ENCODE peak calls at places on chromosomes 4 and X, in ten cellular contexts. Z, P, H, C, N, X, T, M, V and O are unnamed samples.
A peak's percentile ranks its signal among the peaks of the same experiment; 100 is the strongest.

GRCh38 chr4:142331132-142331531 is 515.0 kb downstream of the INPP4B start:
- DNase-seq in Z (no peak), P (no peak), H (no peak), C (peak; percentile 60), N (no peak), X (peak; percentile 38), T (no peak), M (no peak), V (no peak), O (no peak)

GRCh38 chr4:146257511-146257910 is 43.2 kb downstream of the REELD1 start:
- DNase-seq in Z (no peak), P (no peak), H (no peak), C (no peak), N (no peak), X (no peak), T (no peak), M (no peak), V (no peak), O (no peak)

GRCh38 chr4:24655971-24656370 is 71.6 kb upstream of the DHX15 start:
- DNase-seq in Z (no peak), P (no peak), H (no peak), C (no peak), N (no peak), X (no peak), T (no peak), M (no peak), V (no peak), O (no peak)

GRCh38 chr4:38860788-38861424 is 4.3 kb upstream of the TLR6 start:
- DNase-seq in Z (no peak), P (peak; percentile 55), H (peak; percentile 63), C (peak; percentile 77), N (peak; percentile 84), X (no peak), T (peak; percentile 20), M (peak; percentile 52), V (peak; percentile 48), O (no peak)

GRCh38 chrX:149286940-149287349 is 218.2 kb downstream of the IDS start:
- DNase-seq in Z (no peak), P (peak; percentile 44), H (peak; percentile 38), C (peak; percentile 34), N (peak; percentile 60), X (no peak), T (peak; percentile 43), M (peak; percentile 60), V (peak; percentile 41), O (no peak)

GRCh38 chr4:147378780-147379179 is 102.1 kb upstream of the EDNRA start:
- DNase-seq in Z (no peak), P (no peak), H (no peak), C (no peak), N (no peak), X (no peak), T (no peak), M (no peak), V (no peak), O (no peak)

GRCh38 chr4:25058796-25059195 is 28.1 kb upstream of the LGI2 start:
- DNase-seq in Z (no peak), P (no peak), H (no peak), C (no peak), N (no peak), X (no peak), T (no peak), M (no peak), V (no peak), O (no peak)

GRCh38 chr4:38364383-38364963 is 299.5 kb upstream of the KLF3 start:
- DNase-seq in Z (no peak), P (no peak), H (no peak), C (no peak), N (no peak), X (no peak), T (no peak), M (no peak), V (no peak), O (no peak)

DNA sequence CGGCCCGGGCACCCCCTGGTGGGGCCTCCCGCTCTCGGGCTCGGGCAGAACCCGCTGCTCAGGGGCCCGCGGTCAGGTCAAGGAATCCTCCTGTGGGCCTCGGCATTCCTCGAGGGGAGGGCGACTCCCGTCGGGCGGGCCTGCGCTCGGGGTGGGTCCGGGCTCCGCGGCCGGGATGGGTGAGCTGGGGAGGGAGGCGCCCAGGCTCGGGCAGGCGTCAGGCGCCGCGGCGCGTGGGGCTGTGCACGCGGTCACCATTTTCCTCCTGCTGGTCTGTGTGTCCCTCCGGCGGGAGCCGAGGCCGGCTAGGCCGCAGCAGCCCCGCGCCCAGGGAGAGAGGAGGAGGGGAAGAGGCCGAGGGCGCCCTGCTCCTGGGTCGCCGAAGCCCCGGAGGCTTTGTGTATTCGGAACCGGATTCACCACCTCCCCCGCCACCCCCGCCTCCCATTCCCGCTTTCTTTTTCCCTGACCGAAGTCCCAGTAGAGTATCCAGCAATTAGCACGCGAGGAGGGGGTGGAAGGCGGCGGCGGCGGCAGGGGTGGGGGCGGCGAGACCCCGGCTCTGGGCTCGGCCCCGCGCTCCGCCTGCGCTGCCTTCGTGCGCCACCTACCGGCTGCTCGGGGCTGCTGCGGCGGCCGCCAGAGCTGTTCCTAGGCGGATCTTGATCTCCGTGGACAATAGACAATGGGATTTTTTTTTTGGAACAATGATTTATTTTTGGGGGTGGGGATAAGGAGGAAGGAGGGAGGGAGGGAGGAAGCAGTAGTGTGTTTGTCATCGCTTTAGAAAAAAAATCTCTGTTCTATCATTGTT is 99.0 kb upstream of the MAML3 start:
- DNase-seq in Z (peak; percentile 84), P (peak; percentile 74), H (peak; percentile 91), C (peak; percentile 85), N (peak; percentile 69), X (no peak), T (peak; percentile 78), M (peak; percentile 93), V (peak; percentile 68), O (no peak)
- TF ChIP-seq CTCF in Z (peak; percentile 99), P (peak; percentile 98), H (peak; percentile 93), C (peak; percentile 91), N (peak; percentile 72), X (peak; percentile 98), T (peak; percentile 87), M (peak; percentile 73), V (peak; percentile 85), O (peak; percentile 96)

DNA sequence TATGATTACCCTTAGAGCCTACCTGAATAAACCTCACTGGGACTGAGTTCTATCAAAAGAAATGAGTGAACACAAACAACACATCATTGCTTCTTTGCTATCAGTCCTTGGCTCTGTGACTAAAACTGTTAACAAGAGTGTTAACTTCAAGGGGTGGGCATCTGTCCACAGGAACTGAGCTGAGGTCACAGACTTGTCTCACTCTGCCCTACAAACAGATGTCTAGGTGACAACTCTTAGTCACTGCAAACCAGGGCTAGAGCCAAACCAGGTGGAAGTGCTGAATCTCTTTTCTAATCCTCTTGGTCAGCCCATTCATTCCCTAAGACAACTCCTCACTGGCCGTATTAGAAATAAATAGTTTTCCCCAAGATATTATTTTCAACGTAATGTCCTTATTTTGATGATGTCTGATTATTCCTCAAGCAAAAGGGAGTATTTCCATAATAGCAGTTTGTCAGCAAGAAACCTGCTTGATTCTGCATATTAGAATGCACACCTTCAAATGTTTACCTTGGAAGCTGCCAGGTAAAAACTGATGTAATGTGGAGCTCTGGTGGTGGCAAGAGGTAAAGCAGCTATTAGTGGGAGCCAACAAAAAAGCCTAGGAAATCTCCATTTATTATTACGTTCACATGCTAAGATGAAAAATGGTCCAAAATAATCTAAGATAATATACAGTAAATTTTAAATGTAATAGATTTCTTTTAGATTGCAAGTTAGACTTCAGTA is 4.0 kb downstream of the COL25A1 start:
- DNase-seq in Z (no peak), P (no peak), H (peak; percentile 4), C (no peak), N (no peak), X (no peak), T (no peak), M (peak; percentile 37), V (no peak), O (no peak)
- TF ChIP-seq CTCF in Z (peak; percentile 57), P (peak; percentile 16), H (peak; percentile 80), C (peak; percentile 29), N (no peak), X (peak; percentile 70), T (peak; percentile 52), M (peak; percentile 49), V (no peak), O (peak; percentile 80)

GRCh38 chr4:3044812-3045499 is 29.4 kb downstream of the HTT-AS start:
- DNase-seq in Z (no peak), P (no peak), H (no peak), C (no peak), N (no peak), X (no peak), T (no peak), M (no peak), V (no peak), O (no peak)

GRCh38 chr4:3043272-3044020 is 30.9 kb downstream of the HTT-AS start:
- DNase-seq in Z (no peak), P (no peak), H (no peak), C (no peak), N (no peak), X (no peak), T (no peak), M (no peak), V (no peak), O (no peak)

GRCh38 chr4:3046149-3046548 is 28.2 kb downstream of the HTT-AS start:
- DNase-seq in Z (no peak), P (no peak), H (no peak), C (no peak), N (peak; percentile 63), X (no peak), T (no peak), M (no peak), V (no peak), O (no peak)

GRCh38 chr4:3046623-3047022 is 27.7 kb downstream of the HTT-AS start:
- DNase-seq in Z (no peak), P (no peak), H (no peak), C (no peak), N (no peak), X (no peak), T (no peak), M (no peak), V (no peak), O (no peak)

GRCh38 chr4:3045500-3045850 is 28.9 kb downstream of the HTT-AS start:
- DNase-seq in Z (no peak), P (peak; percentile 56), H (no peak), C (no peak), N (peak; percentile 91), X (peak; percentile 58), T (peak; percentile 51), M (peak; percentile 24), V (peak; percentile 70), O (no peak)
- TF ChIP-seq CTCF in Z (no peak), P (no peak), H (no peak), C (no peak), N (no peak), X (no peak), T (no peak), M (no peak), V (no peak), O (no peak)

GRCh38 chrX:77293331-77293995 is 153.7 kb upstream of the FGF16 start:
- DNase-seq in Z (no peak), P (no peak), H (no peak), C (no peak), N (no peak), X (no peak), T (no peak), M (no peak), V (no peak), O (no peak)

GRCh38 chrX:77299549-77299948 is 147.6 kb upstream of the FGF16 start:
- DNase-seq in Z (no peak), P (no peak), H (no peak), C (no peak), N (no peak), X (no peak), T (no peak), M (no peak), V (no peak), O (no peak)

GRCh38 chrX:77298790-77299189 is 148.4 kb upstream of the FGF16 start:
- DNase-seq in Z (no peak), P (no peak), H (no peak), C (no peak), N (no peak), X (no peak), T (no peak), M (no peak), V (no peak), O (no peak)

DNA sequence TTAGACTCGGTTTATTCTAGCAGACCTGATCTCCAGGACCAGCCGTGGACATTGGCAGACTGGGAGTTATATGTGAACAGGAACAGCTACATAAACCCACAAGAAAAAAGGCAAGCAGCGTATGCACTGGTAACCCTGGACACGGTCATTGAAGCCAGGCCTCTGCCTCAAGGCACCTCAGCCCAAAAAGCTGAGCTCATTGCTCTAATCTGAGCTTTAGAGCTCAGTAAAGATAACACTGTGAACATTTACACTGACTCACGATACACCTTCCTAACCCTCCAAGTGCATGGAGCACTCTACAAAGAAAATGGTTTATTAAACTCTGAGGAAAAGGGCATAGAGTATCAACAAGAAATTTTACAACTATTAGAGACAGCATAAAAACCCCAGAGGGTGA is 148.9 kb upstream of the FGF16 start:
- DNase-seq in Z (no peak), P (no peak), H (no peak), C (no peak), N (no peak), X (no peak), T (no peak), M (no peak), V (no peak), O (no peak)
- TF ChIP-seq CTCF in Z (no peak), P (no peak), H (no peak), C (no peak), N (no peak), X (no peak), T (no peak), M (no peak), V (no peak), O (no peak)